ENCODE peak calls at places on chromosomes 12 and 14, in six cellular contexts. A, V, H, U, X and G are unnamed samples.

GRCh38 chr12:21697829-21698630 is 40.4 kb upstream of the LDHB start:
- DNase-seq in A (no peak), V (peak; percentile 61), H (no peak), U (no peak), X (no peak), G (no peak)

GRCh38 chr12:70383484-70383883 is 17.4 kb downstream of the KCNMB4 start:
- DNase-seq in A (no peak), V (peak; percentile 28), H (no peak), U (no peak), X (no peak), G (no peak)

GRCh38 chr12:124267205-124267778 is 27.6 kb upstream of the RFLNA start:
- DNase-seq in A (no peak), V (no peak), H (no peak), U (no peak), X (no peak), G (no peak)

GRCh38 chr14:51507556-51508511 is 143.9 kb upstream of the FRMD6 start:
- DNase-seq in A (no peak), V (peak; percentile 81), H (no peak), U (no peak), X (peak; percentile 45), G (no peak)

GRCh38 chr12:2456813-2457186 is 338.0 kb upstream of the FKBP4 start:
- DNase-seq in A (no peak), V (no peak), H (no peak), U (no peak), X (no peak), G (no peak)

GRCh38 chr12:52530905-52531304 is 10.7 kb upstream of the KRT5 start:
- DNase-seq in A (no peak), V (no peak), H (no peak), U (no peak), X (no peak), G (no peak)

GRCh38 chr14:87491816-87492215 is 501.2 kb downstream of the GALC start:
- DNase-seq in A (no peak), V (no peak), H (no peak), U (no peak), X (no peak), G (no peak)

GRCh38 chr14:58829594-58829993 is 191.8 kb downstream of the DACT1 start:
- DNase-seq in A (no peak), V (no peak), H (no peak), U (no peak), X (no peak), G (no peak)

GRCh38 chr12:48143898-48144297 is 13.4 kb downstream of the ASB8 start:
- DNase-seq in A (no peak), V (no peak), H (no peak), U (no peak), X (no peak), G (no peak)

GRCh38 chr14:103220134-103220981 is 97.1 kb downstream of the TNFAIP2 start:
- DNase-seq in A (no peak), V (no peak), H (no peak), U (no peak), X (no peak), G (no peak)
- TF ChIP-seq CTCF in A (no peak), V (no peak), H (no peak), U (no peak), X (no peak), G (no peak)

GRCh38 chr14:89013098-89013504 is 188.7 kb downstream of the TTC8 start:
- DNase-seq in A (no peak), V (peak; percentile 26), H (peak; percentile 44), U (no peak), X (no peak), G (no peak)
- TF ChIP-seq CTCF in A (no peak), V (peak; percentile 53), H (no peak), U (peak; percentile 47), X (peak; percentile 25), G (no peak)

DNA sequence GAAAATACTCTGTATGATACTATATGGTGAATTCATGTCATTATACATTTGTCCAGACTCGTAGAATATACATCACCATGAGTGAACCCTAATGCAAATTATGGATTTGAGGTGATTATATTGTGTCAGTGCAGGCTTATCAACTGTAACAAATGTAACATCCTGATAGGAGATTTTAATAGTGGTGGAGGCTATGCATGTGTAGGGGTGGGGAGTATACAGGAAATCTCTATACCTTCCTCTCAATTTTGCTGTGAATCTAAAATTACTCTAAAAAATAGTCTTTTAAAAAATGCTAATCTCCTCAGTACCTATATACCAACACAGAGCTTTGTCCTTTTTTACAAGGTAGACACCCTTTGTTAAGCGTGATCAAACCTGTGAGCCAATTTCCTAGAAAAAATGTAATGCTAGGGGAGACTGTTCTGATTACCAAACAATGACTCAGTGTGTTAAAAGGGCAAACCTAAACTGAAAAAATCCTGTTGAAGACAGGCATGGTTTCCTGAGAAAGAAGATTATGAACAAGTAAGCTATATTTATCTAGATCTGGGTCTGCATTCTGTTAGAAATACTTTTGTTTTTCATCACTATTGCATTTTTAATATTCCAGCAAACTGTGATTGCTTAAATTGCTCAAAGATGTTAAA is 170.9 kb downstream of the DUSP6 start:
- DNase-seq in A (no peak), V (peak; percentile 84), H (no peak), U (no peak), X (no peak), G (no peak)
- TF ChIP-seq CTCF in A (no peak), V (no peak), H (no peak), U (no peak), X (no peak), G (no peak)

GRCh38 chr14:53621433-53621832 is 335.2 kb downstream of the BMP4 start:
- DNase-seq in A (no peak), V (no peak), H (no peak), U (no peak), X (no peak), G (no peak)

GRCh38 chr14:53620890-53621289 is 335.7 kb downstream of the BMP4 start:
- DNase-seq in A (no peak), V (no peak), H (no peak), U (no peak), X (no peak), G (no peak)

GRCh38 chr14:53621986-53622385 is 334.6 kb downstream of the BMP4 start:
- DNase-seq in A (no peak), V (no peak), H (no peak), U (no peak), X (no peak), G (no peak)

GRCh38 chr14:53619625-53620324 is 336.9 kb downstream of the BMP4 start:
- DNase-seq in A (no peak), V (peak; percentile 50), H (no peak), U (no peak), X (peak; percentile 5), G (no peak)

GRCh38 chr14:53620325-53620716 is 336.3 kb downstream of the BMP4 start:
- DNase-seq in A (no peak), V (peak; percentile 22), H (no peak), U (no peak), X (peak; percentile 2), G (no peak)
- TF ChIP-seq CTCF in A (no peak), V (no peak), H (no peak), U (no peak), X (no peak), G (no peak)